ENCODE peak calls at places on chromosomes 3 and 15, in eight cellular contexts. L is activated gamma-delta T cell treated with Interleukin-2 at 50 U/mL for 16 hours, Z is tibial nerve, J is fibroblast of gingiva, Q is AML-193, Y is GM12864, T is activated T-cell treated with anti-CD3 and anti-CD28 coated beads for 1 hour, N is left ventricle myocardium superior. D is an unnamed sample.

GRCh38 chr15:52010633-52011595 is 8.1 kb upstream of the MAPK6 start:
- DNase-seq in J (peak; percentile 65), Q (no peak), L (no peak), Y (no peak), Z (no peak), N (no peak), T (no peak), D (no peak)

GRCh38 chr3:119675188-119675874 is 1.9 kb downstream of the COX17 start:
- DNase-seq in L (no peak), Z (no peak), Q (no peak), J (no peak), N (no peak), Y (no peak), T (no peak), D (no peak)

GRCh38 chr3:195031574-195032003 is 239.4 kb downstream of the XXYLT1 start:
- DNase-seq in Y (no peak), J (no peak), N (no peak), T (no peak), Q (no peak), L (no peak), Z (no peak), D (no peak)

GRCh38 chr15:79450648-79451047 is 18.5 kb downstream of the MINAR1 start:
- DNase-seq in J (no peak), Z (no peak), Y (no peak), T (no peak), Q (no peak), L (no peak), N (no peak), D (no peak)

GRCh38 chr3:175386630-175387029 is 527.5 kb downstream of the NAALADL2 start:
- DNase-seq in N (no peak), Y (no peak), Z (no peak), T (no peak), Q (no peak), J (no peak), L (no peak), D (no peak)

GRCh38 chr3:144831955-144832716 is 860.5 kb downstream of the DIPK2A start:
- DNase-seq in Y (no peak), N (no peak), Z (no peak), Q (no peak), T (no peak), L (no peak), J (no peak), D (no peak)

GRCh38 chr3:15591235-15591634 is 10.1 kb downstream of the HACL1 start:
- DNase-seq in L (no peak), N (no peak), J (no peak), T (no peak), Q (no peak), Z (no peak), Y (no peak), D (no peak)

GRCh38 chr3:25910997-25911396 is 121.1 kb downstream of the OXSM start:
- DNase-seq in Q (peak; percentile 70), T (peak; percentile 28), L (peak; percentile 41), N (no peak), Z (no peak), Y (peak; percentile 8), J (no peak), D (peak; percentile 17)

GRCh38 chr3:76024640-76025039 is 239.3 kb upstream of the ZNF717 start:
- DNase-seq in Z (no peak), Y (no peak), T (no peak), Q (peak; percentile 39), N (no peak), J (peak; percentile 4), L (no peak), D (no peak)

GRCh38 chr3:161423911-161424522 is 52.7 kb upstream of the SPTSSB start:
- DNase-seq in N (no peak), Z (no peak), J (peak; percentile 13), L (no peak), Y (no peak), T (no peak), Q (peak; percentile 75), D (peak; percentile 29)

GRCh38 chr3:182485306-182485705 is 308.0 kb upstream of the ATP11B start:
- DNase-seq in Q (no peak), Z (no peak), L (no peak), T (no peak), J (no peak), Y (no peak), N (no peak), D (no peak)

GRCh38 chr3:86800116-86800515 is 190.8 kb downstream of the VGLL3 start:
- DNase-seq in Q (no peak), N (no peak), Y (no peak), J (peak; percentile 70), Z (no peak), L (no peak), T (no peak), D (no peak)

GRCh38 chr15:46126581-46126980 is 491.8 kb downstream of the SQOR start:
- DNase-seq in N (no peak), L (no peak), Q (no peak), Z (no peak), J (no peak), T (no peak), Y (no peak), D (no peak)

GRCh38 chr3:9698293-9698692 is 5.3 kb upstream of the CPNE9 start:
- DNase-seq in L (no peak), J (no peak), T (no peak), N (no peak), Y (no peak), Q (no peak), Z (no peak), D (no peak)

GRCh38 chr15:42494998-42495360 is 455 bp upstream of the SNAP23 start:
- DNase-seq in T (peak; percentile 16), N (no peak), Z (no peak), J (peak; percentile 66), L (peak; percentile 11), Q (no peak), Y (no peak), D (no peak)

GRCh38 chr15:91193059-91193715 is 93.1 kb downstream of the SV2B start:
- DNase-seq in T (no peak), Z (no peak), N (no peak), J (no peak), L (no peak), Q (no peak), Y (no peak), D (no peak)

GRCh38 chr3:69425249-69425648 is 39.4 kb upstream of the FRMD4B start:
- DNase-seq in Z (no peak), N (no peak), T (no peak), Y (no peak), J (peak; percentile 16), Q (peak; percentile 51), L (no peak), D (no peak)

GRCh38 chr3:45064512-45065372 is 38.6 kb downstream of the CLEC3B start:
- DNase-seq in Z (no peak), L (no peak), J (peak; percentile 43), T (no peak), Y (no peak), N (peak; percentile 34), Q (peak; percentile 85), D (no peak)

GRCh38 chr15:73681073-73681472 is 3.1 kb upstream of the CD276 start:
- DNase-seq in Q (no peak), N (no peak), Y (no peak), Z (no peak), L (no peak), T (no peak), J (no peak), D (no peak)

GRCh38 chr3:121942116-121942786 is 48.0 kb downstream of the SLC15A2 start:
- DNase-seq in T (no peak), J (no peak), Q (no peak), N (no peak), L (no peak), Z (no peak), Y (no peak), D (no peak)

GRCh38 chr3:127574880-127575878 is 15.4 kb downstream of the TPRA1 start:
- DNase-seq in Z (peak; percentile 86), Q (peak; percentile 94), L (peak; percentile 79), Y (peak; percentile 77), J (peak; percentile 87), T (peak; percentile 76), N (peak; percentile 90), D (peak; percentile 94)

GRCh38 chr3:19147905-19148767 is at the start of gene KCNH8:
- DNase-seq in T (no peak), Q (no peak), L (peak; percentile 5), N (peak; percentile 29), Z (no peak), Y (no peak), J (no peak), D (peak; percentile 38)

GRCh38 chr15:79989682-79990081 is 18.7 kb upstream of the BCL2A1 start:
- DNase-seq in L (no peak), T (no peak), N (no peak), Q (peak; percentile 83), J (peak; percentile 64), Z (no peak), Y (no peak), D (no peak)

GRCh38 chr3:41328916-41329315 is 129.6 kb downstream of the CTNNB1 start:
- DNase-seq in J (no peak), T (no peak), N (no peak), Q (no peak), Z (no peak), Y (no peak), L (no peak), D (no peak)

GRCh38 chr3:125134952-125135351 is 77.6 kb downstream of the SLC12A8 start:
- DNase-seq in Y (no peak), Q (no peak), Z (no peak), L (no peak), N (no peak), J (no peak), T (no peak), D (no peak)

GRCh38 chr15:73856458-73857192 is 16.7 kb upstream of the TBC1D21 start:
- DNase-seq in Y (no peak), J (no peak), Z (no peak), Q (no peak), T (no peak), N (peak; percentile 81), L (no peak), D (no peak)

GRCh38 chr3:36866358-36866757 is 78.5 kb downstream of the TRANK1 start:
- DNase-seq in L (no peak), J (no peak), N (no peak), T (no peak), Q (no peak), Z (no peak), Y (no peak), D (no peak)

GRCh38 chr3:169390741-169391300 is 272.7 kb downstream of the MECOM start:
- DNase-seq in Y (no peak), L (no peak), T (no peak), Q (no peak), J (no peak), N (no peak), Z (no peak), D (no peak)

GRCh38 chr3:171813897-171814460 is 3.7 kb upstream of the PLD1 start:
- DNase-seq in L (peak; percentile 26), J (peak; percentile 57), T (no peak), N (no peak), Y (no peak), Z (no peak), Q (peak; percentile 100), D (no peak)

GRCh38 chr3:48543271-48543866 is 13.2 kb downstream of the PFKFB4 start:
- DNase-seq in T (no peak), J (no peak), Q (peak; percentile 82), L (no peak), N (peak; percentile 66), Z (no peak), Y (no peak), D (no peak)

GRCh38 chr15:49622561-49622960 is 1.7 kb downstream of the DTWD1 start:
- DNase-seq in Q (no peak), Y (no peak), N (no peak), L (no peak), T (no peak), J (peak; percentile 52), Z (no peak), D (no peak)

GRCh38 chr3:100197876-100198275 is 62.9 kb upstream of the TBC1D23 start:
- DNase-seq in L (no peak), T (no peak), N (no peak), Q (no peak), Y (no peak), J (no peak), Z (no peak), D (no peak)

GRCh38 chr3:186617038-186617934 is 4.4 kb downstream of the AHSG start:
- DNase-seq in Y (peak; percentile 44), J (peak; percentile 96), Q (peak; percentile 98), T (peak; percentile 76), N (peak; percentile 87), Z (peak; percentile 33), L (peak; percentile 83), D (peak; percentile 89)

GRCh38 chr3:157872902-157873301 is 233.3 kb downstream of the SHOX2 start:
- DNase-seq in Q (no peak), N (no peak), J (peak; percentile 90), T (no peak), L (no peak), Y (no peak), Z (no peak), D (no peak)

D was measured in germinal center.